ENCODE peak calls at places on chromosomes 12 and 14, in eight cellular contexts. One of them, this sample, is unnamed.

GRCh38 chr12:5944053-5944452 is 1.0 kb downstream of the ANO2 start:
- DNase-seq in tibial artery: no peak
- DNase-seq in A549: no peak
- DNase-seq in heart right ventricle: no peak
- DNase-seq in dorsolateral prefrontal cortex: no peak
- DNase-seq in uterus: no peak
- DNase-seq in Peyer's patch: no peak
- DNase-seq in AG04449: no peak
- DNase-seq in this sample: no peak

GRCh38 chr12:89702503-89702902 is 6.1 kb downstream of the ATP2B1 start:
- DNase-seq in tibial artery: no peak
- DNase-seq in A549: no peak
- DNase-seq in heart right ventricle: no peak
- DNase-seq in dorsolateral prefrontal cortex: no peak
- DNase-seq in uterus: no peak
- DNase-seq in Peyer's patch: no peak
- DNase-seq in AG04449: no peak
- DNase-seq in this sample: no peak

GRCh38 chr14:103628221-103628683 is 759 bp upstream of the KLC1 start:
- DNase-seq in tibial artery: peak; percentile 78
- DNase-seq in A549: peak; percentile 72
- DNase-seq in heart right ventricle: peak; percentile 83
- DNase-seq in dorsolateral prefrontal cortex: no peak
- DNase-seq in uterus: peak; percentile 71
- DNase-seq in Peyer's patch: peak; percentile 89
- DNase-seq in AG04449: no peak
- DNase-seq in this sample: peak; percentile 71

GRCh38 chr14:106872619-106873446 is 1346.5 kb downstream of the TMEM121 start:
- DNase-seq in tibial artery: no peak
- DNase-seq in A549: peak; percentile 53
- DNase-seq in heart right ventricle: peak; percentile 54
- DNase-seq in dorsolateral prefrontal cortex: no peak
- DNase-seq in uterus: peak; percentile 36
- DNase-seq in Peyer's patch: peak; percentile 96
- DNase-seq in AG04449: no peak
- DNase-seq in this sample: no peak

GRCh38 chr12:15545329-15545728 is 223.0 kb downstream of the PTPRO start:
- DNase-seq in tibial artery: no peak
- DNase-seq in A549: no peak
- DNase-seq in heart right ventricle: no peak
- DNase-seq in dorsolateral prefrontal cortex: no peak
- DNase-seq in uterus: no peak
- DNase-seq in Peyer's patch: no peak
- DNase-seq in AG04449: no peak
- DNase-seq in this sample: no peak

GRCh38 chr14:90109858-90110257 is 48.1 kb downstream of the KCNK13 start:
- DNase-seq in tibial artery: no peak
- DNase-seq in A549: peak; percentile 34
- DNase-seq in heart right ventricle: no peak
- DNase-seq in dorsolateral prefrontal cortex: no peak
- DNase-seq in uterus: no peak
- DNase-seq in Peyer's patch: no peak
- DNase-seq in AG04449: no peak
- DNase-seq in this sample: no peak

GRCh38 chr12:99978152-99978551 is 6.6 kb downstream of the ANKS1B start:
- DNase-seq in tibial artery: no peak
- DNase-seq in A549: no peak
- DNase-seq in heart right ventricle: no peak
- DNase-seq in dorsolateral prefrontal cortex: no peak
- DNase-seq in uterus: no peak
- DNase-seq in Peyer's patch: no peak
- DNase-seq in AG04449: no peak
- DNase-seq in this sample: no peak

GRCh38 chr12:124888203-124888602 is 24.5 kb upstream of the SCARB1 start:
- DNase-seq in tibial artery: no peak
- DNase-seq in A549: no peak
- DNase-seq in heart right ventricle: no peak
- DNase-seq in dorsolateral prefrontal cortex: no peak
- DNase-seq in uterus: no peak
- DNase-seq in Peyer's patch: no peak
- DNase-seq in AG04449: no peak
- DNase-seq in this sample: no peak

GRCh38 chr12:32501835-32502333 is 102.5 kb downstream of the FGD4 start:
- DNase-seq in tibial artery: peak; percentile 36
- DNase-seq in A549: no peak
- DNase-seq in heart right ventricle: no peak
- DNase-seq in dorsolateral prefrontal cortex: peak; percentile 60
- DNase-seq in uterus: peak; percentile 22
- DNase-seq in Peyer's patch: no peak
- DNase-seq in AG04449: no peak
- DNase-seq in this sample: peak; percentile 91

GRCh38 chr12:5796171-5797091 is 148.6 kb downstream of the ANO2 start:
- DNase-seq in tibial artery: no peak
- DNase-seq in A549: peak; percentile 17
- DNase-seq in heart right ventricle: peak; percentile 43
- DNase-seq in dorsolateral prefrontal cortex: no peak
- DNase-seq in uterus: no peak
- DNase-seq in Peyer's patch: peak; percentile 50
- DNase-seq in AG04449: no peak
- DNase-seq in this sample: peak; percentile 3

GRCh38 chr14:90658541-90658967 is 157.7 kb downstream of the TTC7B start:
- DNase-seq in tibial artery: no peak
- DNase-seq in A549: no peak
- DNase-seq in heart right ventricle: no peak
- DNase-seq in dorsolateral prefrontal cortex: no peak
- DNase-seq in uterus: no peak
- DNase-seq in Peyer's patch: no peak
- DNase-seq in AG04449: peak; percentile 16
- DNase-seq in this sample: peak; percentile 53

GRCh38 chr14:31441273-31442110 is 15.8 kb downstream of the DTD2 start:
- DNase-seq in tibial artery: no peak
- DNase-seq in A549: no peak
- DNase-seq in heart right ventricle: no peak
- DNase-seq in dorsolateral prefrontal cortex: no peak
- DNase-seq in uterus: no peak
- DNase-seq in Peyer's patch: no peak
- DNase-seq in AG04449: peak; percentile 51
- DNase-seq in this sample: peak; percentile 77

GRCh38 chr12:28089363-28089762 is 100.9 kb upstream of the CCDC91 start:
- DNase-seq in tibial artery: no peak
- DNase-seq in A549: no peak
- DNase-seq in heart right ventricle: no peak
- DNase-seq in dorsolateral prefrontal cortex: no peak
- DNase-seq in uterus: no peak
- DNase-seq in Peyer's patch: no peak
- DNase-seq in AG04449: no peak
- DNase-seq in this sample: peak; percentile 36

GRCh38 chr14:75138492-75138891 is 11.6 kb upstream of the NEK9 start:
- DNase-seq in tibial artery: no peak
- DNase-seq in A549: no peak
- DNase-seq in heart right ventricle: no peak
- DNase-seq in dorsolateral prefrontal cortex: no peak
- DNase-seq in uterus: no peak
- DNase-seq in Peyer's patch: no peak
- DNase-seq in AG04449: no peak
- DNase-seq in this sample: no peak

GRCh38 chr12:109393437-109394345 is 46.0 kb downstream of the MYO1H start:
- DNase-seq in tibial artery: no peak
- DNase-seq in A549: peak; percentile 80
- DNase-seq in heart right ventricle: no peak
- DNase-seq in dorsolateral prefrontal cortex: peak; percentile 33
- DNase-seq in uterus: peak; percentile 30
- DNase-seq in Peyer's patch: peak; percentile 68
- DNase-seq in AG04449: no peak
- DNase-seq in this sample: peak; percentile 76

GRCh38 chr14:30779210-30779609 is 95.1 kb upstream of the COCH start:
- DNase-seq in tibial artery: no peak
- DNase-seq in A549: no peak
- DNase-seq in heart right ventricle: no peak
- DNase-seq in dorsolateral prefrontal cortex: no peak
- DNase-seq in uterus: no peak
- DNase-seq in Peyer's patch: no peak
- DNase-seq in AG04449: peak; percentile 0
- DNase-seq in this sample: peak; percentile 3

GRCh38 chr12:120199595-120200306 is 1.2 kb downstream of the RPLP0 start:
- DNase-seq in tibial artery: peak; percentile 74
- DNase-seq in A549: no peak
- DNase-seq in heart right ventricle: no peak
- DNase-seq in dorsolateral prefrontal cortex: no peak
- DNase-seq in uterus: peak; percentile 56
- DNase-seq in Peyer's patch: no peak
- DNase-seq in AG04449: no peak
- DNase-seq in this sample: peak; percentile 95

DNA sequence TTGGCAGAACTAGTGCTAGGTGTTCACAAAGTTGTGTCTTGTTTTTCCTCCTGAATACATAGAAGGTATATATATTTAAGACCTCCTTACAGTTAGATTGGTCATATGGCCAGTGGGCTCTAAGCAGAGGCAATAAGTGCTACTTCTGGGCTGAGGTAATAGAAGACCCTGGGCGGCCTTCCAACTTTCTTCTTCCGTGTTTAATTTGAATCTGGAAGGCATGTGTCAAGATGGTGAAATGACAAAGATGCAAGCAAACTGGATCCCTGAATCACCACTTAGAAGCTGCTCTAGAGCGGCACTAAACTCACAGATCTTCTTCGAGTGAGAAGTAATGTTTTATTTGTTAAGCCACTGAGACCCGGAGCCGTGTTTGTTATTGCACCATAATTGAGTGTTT is 201.0 kb upstream of the GZMB start:
- DNase-seq in tibial artery: no peak
- DNase-seq in A549: no peak
- DNase-seq in heart right ventricle: no peak
- DNase-seq in dorsolateral prefrontal cortex: no peak
- DNase-seq in uterus: no peak
- DNase-seq in Peyer's patch: no peak
- DNase-seq in AG04449: no peak
- DNase-seq in this sample: no peak
- TF ChIP-seq CTCF in tibial artery: no peak
- TF ChIP-seq CTCF in A549: no peak
- TF ChIP-seq CTCF in heart right ventricle: no peak
- TF ChIP-seq CTCF in dorsolateral prefrontal cortex: no peak
- TF ChIP-seq CTCF in uterus: no peak
- TF ChIP-seq CTCF in Peyer's patch: no peak
- TF ChIP-seq CTCF in AG04449: no peak
- TF ChIP-seq CTCF in this sample: no peak

DNA sequence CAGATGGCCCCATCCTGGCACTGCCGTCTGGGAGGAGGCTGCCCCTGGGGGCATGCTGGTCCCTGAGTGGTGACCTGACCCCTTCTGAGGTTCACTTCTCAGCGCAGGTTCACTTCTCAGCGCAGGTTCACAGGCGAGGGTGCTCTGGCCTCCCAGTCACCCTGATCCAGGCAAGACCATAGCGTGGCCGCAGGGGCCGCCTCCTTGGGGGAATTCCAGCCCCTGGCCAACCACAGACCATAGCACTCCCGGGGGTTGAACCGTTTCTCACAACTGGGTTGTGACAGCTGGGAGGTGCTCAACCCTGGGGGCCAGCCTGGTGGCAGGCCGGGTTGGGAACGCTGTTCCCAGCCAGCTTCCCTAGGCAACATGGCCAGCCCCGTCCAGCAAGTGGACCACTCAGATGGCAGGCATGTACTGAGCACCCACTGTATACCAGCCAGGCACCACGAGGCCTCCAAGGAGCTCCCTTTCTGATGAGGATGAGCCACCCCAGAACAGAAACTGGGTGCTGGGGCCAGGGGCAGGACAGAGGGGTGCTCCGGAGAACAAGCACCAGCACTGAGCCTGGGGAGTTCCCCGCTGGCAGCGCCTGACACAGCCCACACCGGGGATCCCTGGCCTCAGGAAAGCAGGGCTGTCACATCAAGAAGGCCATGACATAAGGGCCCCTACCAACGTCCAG is 28.3 kb upstream of the ZFP36L1 start:
- DNase-seq in tibial artery: no peak
- DNase-seq in A549: no peak
- DNase-seq in heart right ventricle: no peak
- DNase-seq in dorsolateral prefrontal cortex: no peak
- DNase-seq in uterus: no peak
- DNase-seq in Peyer's patch: peak; percentile 47
- DNase-seq in AG04449: no peak
- DNase-seq in this sample: no peak
- H3K4me3 ChIP-seq in tibial artery: no peak overlapping the region
- H3K4me3 ChIP-seq in A549: no peak overlapping the region
- H3K4me3 ChIP-seq in heart right ventricle: no peak overlapping the region
- H3K4me3 ChIP-seq in dorsolateral prefrontal cortex: no peak overlapping the region
- H3K4me3 ChIP-seq in uterus: no peak overlapping the region
- H3K4me3 ChIP-seq in Peyer's patch: no peak overlapping the region
- H3K4me3 ChIP-seq in AG04449: no peak overlapping the region
- H3K4me3 ChIP-seq in this sample: no peak overlapping the region

DNA sequence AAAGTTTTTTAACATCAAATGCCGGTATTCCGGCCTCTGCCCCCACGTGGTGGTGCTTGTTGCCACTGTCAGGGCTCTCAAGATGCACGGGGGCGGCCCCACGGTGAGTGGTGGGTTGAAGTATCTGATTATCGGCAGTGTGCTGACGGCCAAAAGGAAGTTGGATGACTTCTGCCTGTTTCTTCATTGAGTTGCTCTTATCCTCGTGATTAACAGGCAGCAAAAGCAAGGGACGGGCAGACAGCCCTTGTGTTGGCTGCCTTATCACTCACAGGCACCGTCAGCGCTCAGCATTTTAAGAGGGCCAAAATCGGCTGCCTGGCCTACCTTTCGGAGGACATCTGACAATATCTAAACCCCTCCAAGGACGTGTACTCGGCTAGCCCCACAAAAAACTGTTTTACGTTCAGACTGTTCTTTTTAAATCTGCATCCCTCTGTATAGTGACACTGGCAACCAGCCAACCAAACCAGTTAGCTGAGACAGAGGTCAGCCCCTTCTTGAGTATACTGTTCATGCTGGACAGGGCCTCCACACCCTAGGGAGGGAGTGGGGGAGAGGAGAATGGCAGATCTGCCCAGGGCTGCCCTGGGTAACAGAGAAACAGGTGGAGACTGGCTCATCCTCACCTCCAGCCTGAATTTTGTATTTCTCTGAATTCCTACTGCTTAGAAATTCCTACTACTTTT is 22.9 kb upstream of the AKAP5 start:
- DNase-seq in tibial artery: peak; percentile 40
- DNase-seq in A549: no peak
- DNase-seq in heart right ventricle: no peak
- DNase-seq in dorsolateral prefrontal cortex: no peak
- DNase-seq in uterus: no peak
- DNase-seq in Peyer's patch: no peak
- DNase-seq in AG04449: no peak
- DNase-seq in this sample: no peak
- TF ChIP-seq CTCF in tibial artery: no peak
- TF ChIP-seq CTCF in A549: no peak
- TF ChIP-seq CTCF in heart right ventricle: no peak
- TF ChIP-seq CTCF in dorsolateral prefrontal cortex: no peak
- TF ChIP-seq CTCF in uterus: no peak
- TF ChIP-seq CTCF in Peyer's patch: no peak
- TF ChIP-seq CTCF in AG04449: no peak
- TF ChIP-seq CTCF in this sample: no peak

DNA sequence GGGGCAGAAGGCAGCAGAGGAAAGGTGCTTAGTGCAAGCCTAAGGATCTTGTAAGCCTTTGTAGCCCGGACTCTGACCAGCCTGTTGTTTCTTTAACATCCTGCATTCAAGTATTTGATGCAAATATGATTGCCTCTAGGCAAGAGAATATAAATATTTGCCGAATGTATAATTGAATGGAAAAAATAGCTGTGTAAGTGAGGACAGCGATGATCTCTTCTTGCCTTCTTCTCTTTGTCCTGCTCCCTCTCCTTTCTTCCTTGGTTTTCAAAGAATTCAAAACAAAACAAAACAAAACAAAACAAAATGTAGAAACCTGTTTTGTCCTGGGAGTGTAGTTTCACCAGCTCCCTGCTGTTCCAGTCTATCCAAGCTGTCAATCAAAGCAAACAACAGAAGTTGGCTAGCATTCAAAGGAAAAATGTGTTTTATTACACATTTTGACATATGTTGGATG is 74.9 kb upstream of the CPM start:
- DNase-seq in tibial artery: no peak
- DNase-seq in A549: no peak
- DNase-seq in heart right ventricle: no peak
- DNase-seq in dorsolateral prefrontal cortex: no peak
- DNase-seq in uterus: no peak
- DNase-seq in Peyer's patch: no peak
- DNase-seq in AG04449: no peak
- DNase-seq in this sample: peak; percentile 13
- H3K4me3 ChIP-seq in tibial artery: no peak overlapping the region
- H3K4me3 ChIP-seq in A549: no peak overlapping the region
- H3K4me3 ChIP-seq in heart right ventricle: no peak overlapping the region
- H3K4me3 ChIP-seq in dorsolateral prefrontal cortex: no peak overlapping the region
- H3K4me3 ChIP-seq in uterus: no peak overlapping the region
- H3K4me3 ChIP-seq in Peyer's patch: no peak overlapping the region
- H3K4me3 ChIP-seq in AG04449: peak overlapping the region; percentile 45
- H3K4me3 ChIP-seq in this sample: no peak overlapping the region

This sample was measured in fibroblast of pulmonary artery.